ENCODE peak calls at places on chromosomes 16 and 17, in five cellular contexts. H is AG10803; Z is tibial artery; M is cardiac fibroblast; S is CD8-positive, alpha-beta memory T cell. Q is an unnamed sample.

GRCh38 chr16:12252616-12253015 is 276.1 kb downstream of the SNX29 start:
- DNase-seq in H (no peak), Z (no peak), S (no peak), M (no peak), Q (no peak)

GRCh38 chr17:43665038-43665386 is 3.3 kb upstream of the MEOX1 start:
- DNase-seq in H (no peak), S (no peak), M (no peak), Z (no peak), Q (peak)

GRCh38 chr16:84153660-84154214 is 8.6 kb downstream of the DNAAF1 start:
- DNase-seq in H (no peak), Z (no peak), S (no peak), M (no peak), Q (peak)

GRCh38 chr16:30992931-30993816 is 8.2 kb downstream of the HSD3B7 start:
- DNase-seq in Z (no peak), M (no peak), S (no peak), H (no peak), Q (no peak)

GRCh38 chr16:74309789-74310781 is 13.5 kb downstream of the PSMD7 start:
- DNase-seq in S (no peak), M (peak), Z (no peak), H (peak), Q (peak)

GRCh38 chr16:5722220-5722619 is 624.6 kb upstream of the EEF2KMT start:
- DNase-seq in H (no peak), Z (no peak), M (no peak), S (no peak), Q (no peak)

GRCh38 chr17:78313735-78314648 is 45.9 kb downstream of the SOCS3 start:
- DNase-seq in S (peak), M (peak), Z (peak), H (peak), Q (peak)

GRCh38 chr16:31404353-31405064 is 11.4 kb downstream of the ITGAD start:
- DNase-seq in Z (no peak), M (peak), H (peak), S (no peak), Q (peak)

GRCh38 chr17:79258843-79259242 is 184.2 kb downstream of the ENGASE start:
- DNase-seq in Z (no peak), H (no peak), S (no peak), M (no peak), Q (no peak)

GRCh38 chr17:64406321-64407200 is 15.9 kb upstream of the PECAM1 start:
- DNase-seq in S (no peak), H (no peak), M (peak), Z (no peak), Q (no peak)

GRCh38 chr16:49528035-49528434 is 154.4 kb downstream of the C16orf78 start:
- DNase-seq in H (no peak), Z (no peak), S (no peak), M (peak), Q (no peak)

GRCh38 chr17:44555056-44555455 is 2.2 kb upstream of the FZD2 start:
- DNase-seq in M (no peak), Z (no peak), H (no peak), S (no peak), Q (no peak)

GRCh38 chr16:993731-994130 is 12.2 kb downstream of the SOX8 start:
- DNase-seq in S (no peak), H (no peak), Z (no peak), M (no peak), Q (no peak)

GRCh38 chr17:8052256-8053252 is 13.7 kb downstream of the ALOX15B start:
- DNase-seq in S (no peak), Z (no peak), M (no peak), H (no peak), Q (no peak)

GRCh38 chr17:33120103-33120502 is 128.5 kb downstream of the SPACA3 start:
- DNase-seq in H (no peak), S (no peak), M (no peak), Z (no peak), Q (no peak)

GRCh38 chr16:86296263-86296662 is 214.1 kb upstream of the FOXF1 start:
- DNase-seq in M (no peak), S (no peak), H (no peak), Z (no peak), Q (no peak)

GRCh38 chr17:1252203-1252608 is 18.0 kb upstream of the BHLHA9 start:
- DNase-seq in S (no peak), H (peak), M (peak), Z (no peak), Q (peak)

GRCh38 chr17:21705021-21705601 is 12.8 kb downstream of the KCNJ18 start:
- DNase-seq in Z (no peak), M (no peak), H (no peak), S (no peak), Q (no peak)

GRCh38 chr17:40457369-40457768 is 14.1 kb downstream of the IGFBP4 start:
- DNase-seq in S (no peak), H (no peak), Z (no peak), M (no peak), Q (no peak)

GRCh38 chr17:38415250-38416194 is 12.7 kb upstream of the ARHGAP23 start:
- DNase-seq in M (peak), S (no peak), H (peak), Z (no peak), Q (peak)

GRCh38 chr17:17122781-17123483 is 80.7 kb downstream of the MPRIP start:
- DNase-seq in Z (no peak), H (no peak), M (no peak), S (no peak), Q (no peak)

GRCh38 chr16:85798901-85799496 is 345 bp downstream of the EMC8 start:
- DNase-seq in S (peak), M (peak), Z (no peak), H (peak), Q (peak)

GRCh38 chr17:59572301-59572924 is 7.0 kb downstream of the DHX40 start:
- DNase-seq in M (peak), S (no peak), Z (no peak), H (peak), Q (peak)

GRCh38 chr16:56263711-56264608 is 72.7 kb downstream of the GNAO1 start:
- DNase-seq in M (no peak), S (no peak), Z (no peak), H (no peak), Q (no peak)

GRCh38 chr16:82031116-82032084 is 3.7 kb upstream of the HSD17B2 start:
- DNase-seq in Z (no peak), H (peak), S (no peak), M (peak), Q (peak)

GRCh38 chr17:70961341-70961740 is 792.0 kb downstream of the KCNJ2 start:
- DNase-seq in Z (no peak), H (no peak), M (no peak), S (no peak), Q (no peak)

GRCh38 chr16:57263585-57264351 is 18.7 kb downstream of the ARL2BP start:
- DNase-seq in M (no peak), Z (no peak), H (no peak), S (no peak), Q (no peak)

GRCh38 chr16:19094542-19095365 is 19.0 kb upstream of the ITPRIPL2 start:
- DNase-seq in M (no peak), S (no peak), Z (no peak), H (no peak), Q (peak)

GRCh38 chr17:50204431-50204830 is 3.0 kb upstream of the COL1A1 start:
- DNase-seq in S (no peak), Z (peak), H (no peak), M (no peak), Q (no peak)

GRCh38 chr17:79993390-79994221 is 42.1 kb downstream of the TBC1D16 start:
- DNase-seq in S (no peak), Z (peak), H (peak), M (peak), Q (peak)

GRCh38 chr17:58330997-58331814 is 2.6 kb upstream of the TSPOAP1 start:
- DNase-seq in H (no peak), M (no peak), Z (no peak), S (peak), Q (no peak)

GRCh38 chr17:28712037-28712704 is 483 bp upstream of the PROCA1 start:
- DNase-seq in Z (peak), H (no peak), S (peak), M (peak), Q (no peak)

GRCh38 chr17:53499277-53499676 is 323.4 kb upstream of the KIF2B start:
- DNase-seq in Z (no peak), H (no peak), S (no peak), M (no peak), Q (no peak)

GRCh38 chr16:50848755-50849514 is 107.0 kb downstream of the CYLD start:
- DNase-seq in Z (no peak), M (no peak), H (no peak), S (no peak), Q (no peak)

GRCh38 chr17:19381361-19381740 is 3.1 kb downstream of the MAPK7 start:
- DNase-seq in M (no peak), H (no peak), S (no peak), Z (no peak), Q (no peak)

GRCh38 chr17:40550608-40551007 is 14.7 kb downstream of the CCR7 start:
- DNase-seq in M (peak), H (peak), S (no peak), Z (peak), Q (peak)

GRCh38 chr16:83554096-83554495 is 253.7 kb upstream of the HSBP1 start:
- DNase-seq in M (peak), S (no peak), H (no peak), Z (no peak), Q (no peak)

GRCh38 chr17:30472238-30472890 is 4.8 kb upstream of the GOSR1 start:
- DNase-seq in S (no peak), H (peak), Z (no peak), M (peak), Q (peak)
- H3K4me3 ChIP-seq in S (no peak), H (no peak), Z (no peak), M (no peak), Q (no peak)

DNA sequence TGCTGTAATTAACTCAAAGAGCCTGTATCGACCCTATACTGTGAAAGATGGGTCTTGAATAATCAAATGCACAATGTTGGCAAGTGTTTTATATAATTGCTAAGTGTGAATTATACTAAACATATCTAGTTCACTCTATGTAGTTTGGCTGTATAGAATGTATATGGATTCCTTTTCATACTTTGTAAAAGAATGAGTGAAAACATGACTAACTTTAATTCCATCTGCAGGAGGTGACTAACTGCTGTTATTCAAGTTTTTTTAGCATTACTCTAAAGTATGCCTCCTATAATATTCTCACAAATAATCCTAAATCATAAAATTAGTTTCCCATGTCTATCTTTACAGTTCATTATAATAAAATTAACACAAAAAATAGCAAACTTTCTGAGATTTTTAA is 394.0 kb upstream of the MON1B start:
- DNase-seq in H (no peak), M (no peak), Z (no peak), S (no peak), Q (no peak)
- H3K4me3 ChIP-seq in H (no peak), M (no peak), Z (no peak), S (no peak), Q (no peak)

GRCh38 chr17:27562777-27563455 is 68.1 kb upstream of the LGALS9 start:
- DNase-seq in H (no peak), M (no peak), S (no peak), Z (no peak), Q (no peak)

GRCh38 chr17:27558842-27559505 is 72.0 kb upstream of the LGALS9 start:
- DNase-seq in H (no peak), S (no peak), M (no peak), Z (no peak), Q (peak)

GRCh38 chr17:27559506-27559931 is 71.5 kb upstream of the LGALS9 start:
- DNase-seq in M (peak), H (peak), S (no peak), Z (peak), Q (peak)

GRCh38 chr17:27559996-27560481 is 70.9 kb upstream of the LGALS9 start:
- DNase-seq in S (no peak), H (peak), Z (peak), M (peak), Q (peak)

GRCh38 chr17:27560668-27561067 is 70.3 kb upstream of the LGALS9 start:
- DNase-seq in Z (no peak), S (no peak), M (peak), H (no peak), Q (no peak)
- H3K4me3 ChIP-seq in Z (no peak), S (no peak), M (peak), H (peak), Q (no peak)

GRCh38 chr17:76670708-76671122 is 27.2 kb upstream of the ST6GALNAC1 start:
- DNase-seq in S (no peak), Z (no peak), H (no peak), M (no peak), Q (no peak)

GRCh38 chr17:76672270-76672851 is 28.8 kb upstream of the ST6GALNAC1 start:
- DNase-seq in S (no peak), H (no peak), M (no peak), Z (no peak), Q (no peak)

GRCh38 chr17:76671912-76672262 is 28.3 kb upstream of the ST6GALNAC1 start:
- DNase-seq in H (no peak), Z (no peak), M (no peak), S (no peak), Q (no peak)

GRCh38 chr17:76670020-76670707 is 26.6 kb upstream of the ST6GALNAC1 start:
- DNase-seq in S (no peak), H (no peak), M (no peak), Z (no peak), Q (no peak)

GRCh38 chr17:76671123-76671911 is 27.8 kb upstream of the ST6GALNAC1 start:
- DNase-seq in Z (peak), H (peak), S (peak), M (peak), Q (peak)
- H3K4me3 ChIP-seq in Z (peak), H (peak), S (peak), M (peak), Q (peak)

GRCh38 chr17:13647551-13647950 is 45.8 kb upstream of the HS3ST3A1 start:
- DNase-seq in H (peak), Z (no peak), M (peak), S (no peak), Q (peak)

GRCh38 chr17:13646969-13647368 is 45.2 kb upstream of the HS3ST3A1 start:
- DNase-seq in S (no peak), Z (no peak), H (no peak), M (no peak), Q (no peak)

GRCh38 chr17:13646411-13646810 is 44.7 kb upstream of the HS3ST3A1 start:
- DNase-seq in M (no peak), S (no peak), Z (no peak), H (peak), Q (no peak)

DNA sequence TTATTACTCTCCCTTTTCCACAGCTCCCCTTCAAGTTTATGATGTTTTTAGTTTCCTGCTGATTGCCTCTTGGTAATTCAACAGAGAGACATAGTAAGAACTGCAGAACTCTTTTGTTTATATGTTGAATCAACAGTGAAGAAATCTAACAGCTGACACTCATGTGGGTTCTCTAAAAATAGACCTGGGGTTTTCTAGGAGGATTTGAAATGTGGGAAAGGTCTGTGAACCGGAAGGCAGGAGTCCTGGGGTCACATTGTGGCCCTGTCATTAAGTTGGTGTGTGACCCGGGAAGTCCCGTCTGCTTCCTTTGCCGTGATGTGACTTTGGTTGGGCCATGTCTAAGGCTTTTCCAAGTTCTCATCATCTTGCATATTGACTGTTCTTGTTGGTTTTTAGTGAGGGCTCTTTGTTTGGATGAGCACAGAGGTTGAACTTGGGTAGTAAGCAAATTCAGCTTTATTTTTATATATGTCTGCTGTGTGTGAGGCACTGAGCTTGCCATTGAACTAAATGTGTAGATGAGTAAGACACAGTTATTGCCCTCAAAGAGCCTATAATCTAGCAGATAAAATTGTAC is 48.5 kb upstream of the HS3ST3A1 start:
- DNase-seq in H (no peak), M (no peak), Z (no peak), S (no peak), Q (peak)
- H3K4me3 ChIP-seq in H (no peak), M (no peak), Z (no peak), S (no peak), Q (no peak)

GRCh38 chr17:61196302-61196704 is 203.3 kb upstream of the TBX2 start:
- DNase-seq in H (peak), S (no peak), M (no peak), Z (no peak), Q (peak)
- H3K4me3 ChIP-seq in H (no peak), S (no peak), M (no peak), Z (peak), Q (peak)